ENCODE peak calls at places on chromosomes 6 and 20, in eight cellular contexts. Q, N, O, D, C, U, W and E are unnamed samples.

GRCh38 chr6:27651371-27651732 is 178.4 kb upstream of the ZNF184 start:
- DNase-seq in U (no peak), Q (no peak), N (no peak), D (no peak), C (peak), W (no peak), O (no peak), E (no peak)

GRCh38 chr6:138576303-138576702 is 77.0 kb upstream of the NHSL1 start:
- DNase-seq in Q (no peak), O (no peak), W (no peak), U (no peak), D (no peak), C (no peak), N (no peak), E (no peak)

GRCh38 chr20:50022676-50023075 is 39.9 kb downstream of the SNAI1 start:
- DNase-seq in D (no peak), U (no peak), Q (no peak), C (no peak), O (no peak), W (no peak), N (no peak), E (no peak)

GRCh38 chr6:137738197-137738596 is 128.9 kb upstream of the TNFAIP3 start:
- DNase-seq in W (no peak), Q (no peak), O (no peak), N (no peak), D (no peak), U (no peak), C (peak), E (no peak)

GRCh38 chr6:56370591-56371198 is 123.3 kb upstream of the COL21A1 start:
- DNase-seq in O (peak), Q (peak), D (peak), N (no peak), W (peak), U (no peak), C (peak), E (no peak)

GRCh38 chr20:5688431-5688972 is 61.7 kb upstream of the SHLD1 start:
- DNase-seq in D (no peak), O (peak), U (no peak), W (no peak), N (no peak), C (no peak), Q (peak), E (peak)

GRCh38 chr6:105596284-105596755 is 193.4 kb upstream of the PREP start:
- DNase-seq in O (no peak), D (no peak), U (no peak), Q (no peak), N (no peak), C (peak), W (no peak), E (no peak)

GRCh38 chr6:100350139-100350538 is 114.6 kb downstream of the SIM1 start:
- DNase-seq in N (no peak), W (no peak), Q (no peak), C (no peak), U (no peak), D (no peak), O (no peak), E (no peak)

GRCh38 chr6:32950449-32950848 is 2.4 kb downstream of the HLA-DMA start:
- DNase-seq in Q (no peak), D (no peak), C (no peak), O (no peak), N (no peak), W (no peak), U (no peak), E (no peak)

GRCh38 chr6:34602318-34603111 is 46.4 kb upstream of the SPDEF start:
- DNase-seq in O (no peak), W (no peak), U (no peak), C (peak), N (no peak), D (no peak), Q (peak), E (no peak)

GRCh38 chr20:2840138-2840966 is at the start of the genes PCED1A and VPS16:
- DNase-seq in W (peak), Q (peak), O (peak), U (peak), C (peak), D (peak), N (peak), E (peak)

GRCh38 chr20:37323985-37324384 is 22.0 kb upstream of the SRC start:
- DNase-seq in O (no peak), U (no peak), N (no peak), Q (no peak), W (no peak), D (no peak), C (peak), E (no peak)

GRCh38 chr6:138028893-138029292 is 78.3 kb downstream of the PERP start:
- DNase-seq in W (no peak), Q (no peak), D (no peak), C (no peak), O (no peak), U (no peak), N (no peak), E (no peak)

GRCh38 chr20:20094410-20094809 is 42.1 kb downstream of the CFAP61 start:
- DNase-seq in D (no peak), Q (no peak), O (no peak), C (no peak), N (no peak), W (no peak), U (no peak), E (no peak)

GRCh38 chr6:140174509-140174908 is 800.1 kb upstream of the CITED2 start:
- DNase-seq in O (no peak), N (no peak), C (peak), U (no peak), W (no peak), D (no peak), Q (no peak), E (no peak)

GRCh38 chr20:46283426-46283825 is 24.9 kb downstream of the CDH22 start:
- DNase-seq in W (no peak), C (peak), O (no peak), D (no peak), N (no peak), Q (no peak), U (no peak), E (no peak)

GRCh38 chr6:3331948-3332347 is 73.2 kb downstream of the PSMG4 start:
- DNase-seq in U (no peak), W (no peak), Q (no peak), O (no peak), D (no peak), C (no peak), N (no peak), E (no peak)

GRCh38 chr6:141878686-141879085 is 254.0 kb upstream of the GJE1 start:
- DNase-seq in D (no peak), Q (no peak), O (no peak), C (no peak), W (no peak), U (no peak), N (no peak), E (no peak)

GRCh38 chr20:47506850-47507249 is 5.2 kb downstream of the NCOA3 start:
- DNase-seq in D (no peak), N (no peak), C (no peak), W (no peak), Q (no peak), O (no peak), U (no peak), E (no peak)

GRCh38 chr20:48686238-48687096 is 141.3 kb downstream of the PREX1 start:
- DNase-seq in W (no peak), D (no peak), U (no peak), N (no peak), Q (no peak), O (no peak), C (peak), E (peak)

GRCh38 chr6:32192608-32193039 is at the start of gene GPSM3:
- DNase-seq in O (no peak), C (peak), U (peak), D (no peak), N (peak), W (peak), Q (peak), E (peak)

GRCh38 chr20:60060593-60060992 is 102.4 kb downstream of the CDH26 start:
- DNase-seq in Q (no peak), D (no peak), U (no peak), W (no peak), O (no peak), N (no peak), C (no peak), E (no peak)

GRCh38 chr6:82246370-82246769 is 1.2 kb downstream of the IBTK start:
- DNase-seq in C (no peak), O (no peak), W (no peak), D (no peak), Q (no peak), N (no peak), U (no peak), E (no peak)

GRCh38 chr6:163324928-163325784 is 89.4 kb upstream of the QKI start:
- DNase-seq in W (no peak), U (no peak), O (no peak), N (peak), D (no peak), Q (no peak), C (peak), E (peak)

GRCh38 chr6:167119680-167120556 is 3.0 kb upstream of the CCR6 start:
- DNase-seq in W (no peak), O (no peak), C (no peak), Q (no peak), N (no peak), D (no peak), U (peak), E (no peak)

GRCh38 chr6:128036808-128037570 is 136.1 kb upstream of the THEMIS start:
- DNase-seq in D (no peak), C (no peak), Q (no peak), O (no peak), U (no peak), W (no peak), N (no peak), E (no peak)

GRCh38 chr6:15476631-15477380 is 186.0 kb downstream of the DTNBP1 start:
- DNase-seq in U (no peak), Q (no peak), N (no peak), O (no peak), D (no peak), C (peak), W (no peak), E (no peak)

GRCh38 chr6:47116616-47117015 is 74.5 kb upstream of the ADGRF1 start:
- DNase-seq in C (no peak), Q (no peak), N (no peak), D (no peak), W (no peak), O (no peak), U (no peak), E (no peak)

GRCh38 chr6:111987295-111987694 is 66.6 kb upstream of the CCN6 start:
- DNase-seq in C (peak), D (no peak), Q (no peak), O (no peak), W (peak), N (no peak), U (no peak), E (no peak)

GRCh38 chr6:144330588-144330987 is 45.5 kb downstream of the UTRN start:
- DNase-seq in D (no peak), Q (no peak), W (no peak), N (no peak), O (peak), C (no peak), U (no peak), E (no peak)

GRCh38 chr20:56018194-56018593 is 12.9 kb upstream of the CBLN4 start:
- DNase-seq in D (no peak), C (no peak), N (no peak), O (no peak), Q (no peak), U (no peak), W (no peak), E (no peak)